ENCODE peak calls at places on chromosomes 11 and 22, in five cellular contexts. X is astrocyte of the cerebellum; I is AG20443; D is HFFc6; U is stimulated activated CD8-positive, alpha-beta memory T cell treated with anti-CD3 and anti-CD28 coated beads, Interleukin-7, amount 100 ng/mL, for 24 hours. O is an unnamed sample.
A peak's percentile ranks its signal among the peaks of the same experiment; 100 is the strongest.

GRCh38 chr11:30585067-30585891 is 874 bp downstream of the MPPED2 start:
- DNase-seq in X (no peak), I (peak; percentile 30), D (no peak), U (no peak), O (peak; percentile 11)

GRCh38 chr11:6622261-6623171 is 3.3 kb upstream of the TPP1 start:
- DNase-seq in X (no peak), I (no peak), D (no peak), U (no peak), O (no peak)

GRCh38 chr11:116649268-116649667 is 123.5 kb downstream of the BUD13 start:
- DNase-seq in X (no peak), I (no peak), D (no peak), U (no peak), O (no peak)

GRCh38 chr22:45964372-45964771 is 12.6 kb downstream of the WNT7B start:
- DNase-seq in X (no peak), I (no peak), D (no peak), U (no peak), O (no peak)

GRCh38 chr22:32042924-32043323 is at the start of gene SLC5A1:
- DNase-seq in X (no peak), I (no peak), D (no peak), U (no peak), O (no peak)

GRCh38 chr22:24289138-24289537 is 18.5 kb downstream of the SPECC1L start:
- DNase-seq in X (peak; percentile 88), I (peak; percentile 82), D (peak; percentile 84), U (no peak), O (no peak)

GRCh38 chr11:20353829-20354434 is 9.6 kb upstream of the HTATIP2 start:
- DNase-seq in X (peak; percentile 13), I (peak; percentile 69), D (peak; percentile 28), U (no peak), O (no peak)

GRCh38 chr11:19493446-19493845 is 219.2 kb upstream of the NAV2 start:
- DNase-seq in X (no peak), I (no peak), D (no peak), U (no peak), O (no peak)

GRCh38 chr11:36356201-36356600 is 60.1 kb downstream of the PRR5L start:
- DNase-seq in X (no peak), I (no peak), D (no peak), U (no peak), O (no peak)

GRCh38 chr22:34950480-34950879 is 115.5 kb upstream of the ISX start:
- DNase-seq in X (no peak), I (peak; percentile 65), D (no peak), U (no peak), O (no peak)

GRCh38 chr11:103624708-103625623 is 411.5 kb upstream of the DDI1 start:
- DNase-seq in X (peak; percentile 78), I (peak; percentile 69), D (peak; percentile 94), U (no peak), O (no peak)

GRCh38 chr11:34292546-34292945 is 65.3 kb downstream of the ABTB2 start:
- DNase-seq in X (no peak), I (no peak), D (no peak), U (no peak), O (no peak)

GRCh38 chr11:102345923-102346322 is 1.1 kb upstream of the BIRC2 start:
- DNase-seq in X (no peak), I (peak; percentile 10), D (peak; percentile 47), U (no peak), O (peak; percentile 76)

O was measured in foreskin melanocyte.